ENCODE peak calls at places on chromosome 20, in eight cellular contexts. G is HCT116, R is upper lobe of left lung, J is GM12878, C is HepG2, M is Panc1, Z is K562, U is GM23338. L is an unnamed sample. For H3K4me1, the result is how much of the 10 kb centered on the place peaks cover.

GRCh38 chr20:58025233-58025632 is 203.2 kb downstream of the ANKRD60 start:
- ATAC-seq in G (no peak), R (no peak), J (no peak), C (no peak), M (no peak), Z (no peak), U (no peak), L (no peak)

GRCh38 chr20:39164642-39165041 is 202.5 kb downstream of the DHX35 start:
- ATAC-seq in G (no peak), R (no peak), J (no peak), C (no peak), M (no peak), Z (no peak), U (no peak), L (no peak)

GRCh38 chr20:47710665-47711045 is 74.6 kb downstream of the SULF2 start:
- ATAC-seq in G (no peak), R (no peak), J (peak), C (no peak), M (no peak), Z (no peak), U (no peak), L (no peak)

GRCh38 chr20:53050338-53050737 is 78.2 kb downstream of the TSHZ2 start:
- ATAC-seq in G (no peak), R (no peak), J (no peak), C (no peak), M (no peak), Z (no peak), U (no peak), L (no peak)

GRCh38 chr20:3315110-3315509 is 76.1 kb upstream of the SLC4A11 start:
- ATAC-seq in G (no peak), R (no peak), J (no peak), C (no peak), M (no peak), Z (no peak), U (no peak), L (no peak)

GRCh38 chr20:2751868-2752630 is 48.4 kb downstream of the CPXM1 start:
- ATAC-seq in G (peak), R (peak), J (peak), C (peak), M (peak), Z (peak), U (no peak), L (peak)

GRCh38 chr20:4972506-4973251 is 28.6 kb downstream of the SLC23A2 start:
- ATAC-seq in G (no peak), R (no peak), J (peak), C (no peak), M (no peak), Z (no peak), U (no peak), L (no peak)

GRCh38 chr20:2118783-2119182 is 17.2 kb downstream of the STK35 start:
- ATAC-seq in G (no peak), R (no peak), J (peak), C (no peak), M (no peak), Z (peak), U (no peak), L (no peak)

GRCh38 chr20:9838378-9839295 is at the start of gene PAK5:
- ATAC-seq in G (peak), R (peak), J (no peak), C (peak), M (peak), Z (no peak), U (peak), L (no peak)

GRCh38 chr20:4573564-4574355 is 147.9 kb upstream of the PRND start:
- ATAC-seq in G (no peak), R (peak), J (no peak), C (no peak), M (peak), Z (no peak), U (no peak), L (no peak)

GRCh38 chr20:56995635-56996075 is 270.8 kb downstream of the BMP7 start:
- ATAC-seq in G (peak), R (no peak), J (peak), C (peak), M (peak), Z (peak), U (peak), L (no peak)

GRCh38 chr20:6562111-6562510 is 205.4 kb upstream of the BMP2 start:
- ATAC-seq in G (no peak), R (no peak), J (peak), C (no peak), M (no peak), Z (no peak), U (no peak), L (no peak)

GRCh38 chr20:38776363-38776762 is 28.1 kb downstream of the ACTR5 start:
- ATAC-seq in G (no peak), R (no peak), J (no peak), C (no peak), M (no peak), Z (no peak), U (no peak), L (no peak)

GRCh38 chr20:408843-409696 is 971 bp downstream of the RBCK1 start:
- ATAC-seq in G (no peak), R (peak), J (peak), C (peak), M (peak), Z (peak), U (peak), L (no peak)

GRCh38 chr20:59825944-59826759 is 107.3 kb downstream of the SYCP2 start:
- ATAC-seq in G (peak), R (peak), J (no peak), C (no peak), M (peak), Z (no peak), U (no peak), L (no peak)

GRCh38 chr20:58864346-58864745 is 11.8 kb downstream of the GNAS start:
- ATAC-seq in G (peak), R (no peak), J (peak), C (peak), M (no peak), Z (peak), U (no peak), L (no peak)

GRCh38 chr20:9884061-9884460 is 45.2 kb upstream of the PAK5 start:
- ATAC-seq in G (peak), R (no peak), J (no peak), C (peak), M (no peak), Z (no peak), U (peak), L (no peak)

GRCh38 chr20:10644458-10645204 is 29.2 kb downstream of the JAG1 start:
- ATAC-seq in G (no peak), R (no peak), J (peak), C (no peak), M (no peak), Z (no peak), U (no peak), L (no peak)

GRCh38 chr20:12737497-12737896 is 271.3 kb upstream of the SPTLC3 start:
- ATAC-seq in G (no peak), R (no peak), J (no peak), C (no peak), M (no peak), Z (no peak), U (no peak), L (no peak)

GRCh38 chr20:51494241-51495110 is 48.0 kb downstream of the NFATC2 start:
- ATAC-seq in G (no peak), R (no peak), J (no peak), C (no peak), M (no peak), Z (no peak), U (no peak), L (no peak)

GRCh38 chr20:6818033-6818808 is 50.7 kb downstream of the BMP2 start:
- ATAC-seq in G (no peak), R (no peak), J (no peak), C (no peak), M (no peak), Z (no peak), U (peak), L (no peak)

GRCh38 chr20:59183751-59184150 is 20.1 kb downstream of the ZNF831 start:
- ATAC-seq in G (peak), R (no peak), J (no peak), C (peak), M (no peak), Z (no peak), U (no peak), L (no peak)

GRCh38 chr20:3082955-3083952 is 1.3 kb downstream of the AVP start:
- ATAC-seq in G (no peak), R (no peak), J (no peak), C (peak), M (no peak), Z (no peak), U (peak), L (no peak)

GRCh38 chr20:53570446-53571276 is 23.0 kb downstream of the ZNF217 start:
- ATAC-seq in G (no peak), R (no peak), J (peak), C (no peak), M (peak), Z (no peak), U (no peak), L (no peak)

GRCh38 chr20:13212750-13213149 is 8.3 kb upstream of the ISM1 start:
- ATAC-seq in G (no peak), R (peak), J (peak), C (no peak), M (no peak), Z (no peak), U (no peak), L (peak)

GRCh38 chr20:62146019-62146755 is 2.6 kb downstream of the SS18L1 start:
- ATAC-seq in G (no peak), R (no peak), J (no peak), C (peak), M (no peak), Z (peak), U (no peak), L (no peak)

GRCh38 chr20:17636523-17637412 is 45.3 kb downstream of the RRBP1 start:
- ATAC-seq in G (peak), R (no peak), J (no peak), C (no peak), M (no peak), Z (no peak), U (peak), L (no peak)

GRCh38 chr20:15593061-15593460 is 980.2 kb downstream of the KIF16B start:
- ATAC-seq in G (no peak), R (no peak), J (no peak), C (no peak), M (no peak), Z (no peak), U (no peak), L (no peak)

GRCh38 chr20:13672657-13673056 is 33.9 kb upstream of the TASP1 start:
- ATAC-seq in G (no peak), R (peak), J (no peak), C (no peak), M (no peak), Z (no peak), U (no peak), L (peak)

GRCh38 chr20:13028673-13029072 is 19.9 kb downstream of the SPTLC3 start:
- ATAC-seq in G (no peak), R (no peak), J (no peak), C (no peak), M (no peak), Z (no peak), U (no peak), L (no peak)

GRCh38 chr20:63234693-63235398 is 859 bp upstream of the BIRC7 start:
- ATAC-seq in G (peak), R (no peak), J (peak), C (peak), M (peak), Z (peak), U (peak), L (no peak)

GRCh38 chr20:48721324-48722001 is 106.3 kb downstream of the PREX1 start:
- ATAC-seq in G (no peak), R (no peak), J (peak), C (peak), M (no peak), Z (no peak), U (no peak), L (no peak)

DNA sequence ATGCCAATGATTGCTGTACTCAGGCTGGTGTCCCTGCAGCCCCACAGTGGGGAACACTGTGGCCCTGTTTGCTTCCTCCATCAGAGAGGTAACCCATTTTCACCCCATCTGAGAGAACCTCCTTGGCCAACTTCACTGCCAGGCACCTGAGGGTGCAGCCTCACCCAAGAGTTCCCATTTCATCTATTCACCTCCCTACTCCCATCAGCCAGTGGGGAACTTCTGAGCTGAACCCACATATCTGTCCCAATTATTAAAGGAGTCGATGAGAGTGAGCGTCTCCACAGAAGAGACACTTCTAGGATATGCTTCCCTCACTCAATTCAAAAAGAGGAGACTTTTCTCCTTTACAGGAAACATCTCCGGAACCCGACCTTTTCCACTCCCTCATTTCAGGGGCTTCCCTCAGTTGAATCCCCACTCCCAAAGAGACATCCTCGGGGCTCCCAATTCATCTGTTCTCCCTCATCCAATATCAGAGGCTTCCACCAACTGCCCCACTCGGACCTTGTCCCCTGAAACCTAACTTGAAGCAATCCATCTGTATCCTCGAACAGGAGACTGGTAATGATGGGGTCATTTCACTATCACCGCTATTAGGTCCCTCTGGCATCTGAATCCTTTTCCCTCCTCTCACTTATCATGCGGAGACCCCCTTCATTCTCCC is 988 bp downstream of the UBE2V1 start:
- ATAC-seq in G (no peak), R (no peak), J (no peak), C (no peak), M (no peak), Z (no peak), U (no peak), L (no peak)
- H3K4me1 ChIP-seq in G (half or more), R (half or more), J (under half), C (half or more), M (half or more), Z (half or more), U (half or more), L (under half)

DNA sequence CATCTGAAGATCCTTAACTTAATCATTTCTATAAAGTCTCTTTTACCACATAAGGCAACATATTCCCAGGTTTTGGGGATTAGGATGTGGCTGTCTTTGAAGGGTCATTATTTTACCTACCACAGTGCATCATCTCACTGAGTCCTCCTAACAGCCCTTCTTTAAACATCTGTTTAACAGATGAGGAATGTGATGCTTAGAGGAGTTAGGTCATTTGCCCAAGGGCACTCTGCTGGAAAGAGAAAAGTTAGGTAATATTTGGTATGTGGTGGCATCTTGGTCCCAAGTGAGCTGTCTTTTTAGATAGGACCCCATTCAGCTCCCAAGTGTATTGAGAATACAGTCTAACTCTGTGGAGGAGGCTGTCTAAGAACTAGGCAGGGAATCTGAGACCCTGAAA is 11.0 kb downstream of the MMP24 start:
- ATAC-seq in G (no peak), R (no peak), J (no peak), C (no peak), M (no peak), Z (no peak), U (no peak), L (no peak)
- TF ChIP-seq POLR2AphosphoS5 in G (no peak), R (no peak), J (no peak), C (no peak), M (no peak), Z (no peak), U (no peak), L (no peak)

GRCh38 chr20:22563062-22563965 is 21.1 kb downstream of the FOXA2 start:
- ATAC-seq in G (no peak), R (no peak), J (no peak), C (peak), M (no peak), Z (no peak), U (peak), L (no peak)

GRCh38 chr20:22561965-22562581 is 22.3 kb downstream of the FOXA2 start:
- ATAC-seq in G (no peak), R (no peak), J (no peak), C (no peak), M (no peak), Z (no peak), U (no peak), L (no peak)

GRCh38 chr20:22559711-22560305 is 24.6 kb downstream of the FOXA2 start:
- ATAC-seq in G (no peak), R (no peak), J (no peak), C (no peak), M (no peak), Z (no peak), U (no peak), L (no peak)

GRCh38 chr20:22562620-22563019 is 21.8 kb downstream of the FOXA2 start:
- ATAC-seq in G (no peak), R (no peak), J (no peak), C (no peak), M (no peak), Z (no peak), U (peak), L (no peak)

DNA sequence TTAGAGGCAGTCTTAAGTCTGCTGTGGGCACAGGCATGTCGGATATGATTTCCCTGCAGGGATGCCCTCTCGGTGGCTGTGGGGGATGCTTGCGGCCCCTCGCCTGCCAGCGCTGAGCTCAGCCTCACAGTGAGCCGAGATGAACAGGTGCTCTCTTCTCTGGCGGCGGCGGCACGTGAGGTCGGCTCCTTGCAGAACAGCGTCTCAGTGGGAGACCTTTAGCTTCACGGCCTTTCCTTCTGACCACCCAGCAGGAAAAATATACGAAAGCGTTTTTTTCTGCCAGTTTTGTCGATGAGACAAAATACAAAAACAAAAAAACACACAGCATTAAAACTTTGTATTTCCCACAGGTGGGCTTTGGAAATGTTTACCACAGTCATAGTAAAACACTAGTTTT is 23.6 kb downstream of the FOXA2 start:
- ATAC-seq in G (no peak), R (no peak), J (no peak), C (no peak), M (no peak), Z (no peak), U (peak), L (no peak)
- H3K4me1 ChIP-seq in G (under half), R (under half), J (under half), C (under half), M (under half), Z (under half), U (half or more), L (under half)

GRCh38 chr20:36101201-36101600 is 53.3 kb upstream of the EPB41L1 start:
- ATAC-seq in G (no peak), R (no peak), J (no peak), C (peak), M (peak), Z (no peak), U (no peak), L (no peak)
- TF ChIP-seq POLR2AphosphoS5 in G (no peak), R (no peak), J (no peak), C (no peak), M (no peak), Z (no peak), U (no peak), L (no peak)

GRCh38 chr20:44071526-44072111 is 115.4 kb downstream of the JPH2 start:
- ATAC-seq in G (no peak), R (no peak), J (no peak), C (no peak), M (no peak), Z (no peak), U (no peak), L (no peak)

GRCh38 chr20:44071057-44071456 is 115.9 kb downstream of the JPH2 start:
- ATAC-seq in G (no peak), R (no peak), J (no peak), C (no peak), M (no peak), Z (no peak), U (no peak), L (no peak)

GRCh38 chr20:44069203-44069931 is 117.6 kb downstream of the JPH2 start:
- ATAC-seq in G (no peak), R (no peak), J (peak), C (no peak), M (no peak), Z (no peak), U (no peak), L (no peak)

GRCh38 chr20:44068780-44069191 is 118.2 kb downstream of the JPH2 start:
- ATAC-seq in G (no peak), R (no peak), J (peak), C (no peak), M (no peak), Z (no peak), U (no peak), L (no peak)

DNA sequence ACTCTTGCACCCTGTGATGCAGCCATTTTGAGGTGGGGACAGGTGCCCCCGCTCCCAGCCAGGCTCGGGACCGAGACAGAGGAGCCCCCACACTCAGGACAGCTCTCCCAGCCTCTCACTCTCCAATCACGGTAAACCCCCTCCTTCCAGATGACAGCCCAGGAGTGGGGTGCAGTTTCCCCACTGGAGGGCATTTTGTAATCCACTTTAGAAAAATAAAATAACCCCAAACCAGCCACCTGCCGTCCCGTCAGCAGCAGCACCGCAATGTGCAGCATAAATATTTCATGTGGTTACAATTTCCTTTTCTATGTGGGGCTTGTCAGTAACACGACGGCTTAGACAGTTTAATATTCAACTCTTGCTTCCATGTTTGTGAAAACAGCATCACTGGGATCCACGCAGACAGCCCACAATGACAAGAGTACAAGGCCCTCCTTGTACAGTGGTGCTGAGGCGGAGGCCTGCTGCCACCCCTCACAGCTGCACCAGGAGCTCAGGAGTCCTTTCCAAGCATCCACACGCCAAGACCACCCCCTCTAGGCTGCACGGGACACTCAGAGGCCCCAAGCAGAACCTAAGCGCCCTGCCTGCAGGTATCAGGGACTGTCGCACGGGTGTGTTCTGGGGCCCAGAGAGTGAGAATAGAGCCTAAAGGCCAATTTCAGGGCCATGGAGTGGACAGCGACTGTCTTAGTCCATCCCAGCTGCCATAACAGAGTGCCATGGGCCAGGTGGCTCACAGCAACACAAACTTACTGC is 116.7 kb downstream of the JPH2 start:
- ATAC-seq in G (no peak), R (no peak), J (peak), C (no peak), M (no peak), Z (no peak), U (no peak), L (no peak)
- H3K4me1 ChIP-seq in G (under half), R (under half), J (under half), C (under half), M (under half), Z (under half), U (under half), L (under half)

GRCh38 chr20:32672982-32673727 is 586 bp downstream of the C20orf203 start:
- ATAC-seq in G (no peak), R (peak), J (peak), C (peak), M (peak), Z (peak), U (peak), L (no peak)
- TF ChIP-seq POLR2AphosphoS5 in G (no peak), R (no peak), J (peak), C (no peak), M (no peak), Z (no peak), U (no peak), L (no peak)

GRCh38 chr20:46001498-46001897 is 7.2 kb upstream of the MMP9 start:
- ATAC-seq in G (no peak), R (no peak), J (no peak), C (no peak), M (no peak), Z (no peak), U (no peak), L (no peak)

GRCh38 chr20:46000571-46001145 is 8.1 kb upstream of the MMP9 start:
- ATAC-seq in G (no peak), R (no peak), J (peak), C (no peak), M (no peak), Z (no peak), U (peak), L (no peak)

GRCh38 chr20:45999908-46000570 is 8.7 kb upstream of the MMP9 start:
- ATAC-seq in G (no peak), R (no peak), J (no peak), C (no peak), M (no peak), Z (no peak), U (peak), L (no peak)

GRCh38 chr20:46004187-46004586 is 4.5 kb upstream of the MMP9 start:
- ATAC-seq in G (no peak), R (peak), J (no peak), C (no peak), M (no peak), Z (no peak), U (no peak), L (no peak)

GRCh38 chr20:46002008-46002407 is 6.7 kb upstream of the MMP9 start:
- ATAC-seq in G (no peak), R (no peak), J (no peak), C (no peak), M (no peak), Z (no peak), U (no peak), L (no peak)
- H3K4me1 ChIP-seq in G (under half), R (under half), J (under half), C (under half), M (under half), Z (under half), U (half or more), L (under half)

L was measured in gastroesophageal sphincter.